ENCODE peak calls at places on chromosome 13, in four cellular contexts. O is IMR-90, S is H9, G is neuronal stem cell. E is an unnamed sample.

GRCh38 chr13:101115762-101116161 is 300.5 kb downstream of the NALCN start:
- DNase-seq in S (peak), G (no peak), O (no peak), E (peak)

GRCh38 chr13:33639640-33640080 is 178.3 kb upstream of the RFC3 start:
- DNase-seq in O (no peak), S (no peak), G (no peak), E (no peak)

GRCh38 chr13:112657850-112658445 is 31.9 kb upstream of the ATP11A start:
- DNase-seq in S (peak), G (no peak), O (peak), E (peak)

GRCh38 chr13:22017226-22017625 is 346.4 kb downstream of the FGF9 start:
- DNase-seq in O (no peak), G (no peak), S (no peak), E (no peak)

GRCh38 chr13:33940256-33940655 is 122.3 kb downstream of the RFC3 start:
- DNase-seq in O (no peak), S (no peak), G (no peak), E (no peak)

GRCh38 chr13:110330491-110331001 is 23.5 kb downstream of the COL4A2 start:
- DNase-seq in O (peak), S (no peak), G (no peak), E (no peak)

GRCh38 chr13:42996584-42996983 is 4.5 kb upstream of the EPSTI1 start:
- DNase-seq in O (peak), S (no peak), G (no peak), E (no peak)

GRCh38 chr13:92549275-92549674 is 677.3 kb upstream of the GPC6 start:
- DNase-seq in G (no peak), S (no peak), O (no peak), E (no peak)

GRCh38 chr13:110559429-110559943 is 2.0 kb downstream of the RAB20 start:
- DNase-seq in O (peak), S (no peak), G (no peak), E (no peak)

GRCh38 chr13:97191615-97192014 is 30.5 kb upstream of the MBNL2 start:
- DNase-seq in O (no peak), S (no peak), G (no peak), E (no peak)

GRCh38 chr13:35475131-35475959 is 1.1 kb downstream of the MAB21L1 start:
- DNase-seq in O (peak), S (peak), G (peak), E (peak)

GRCh38 chr13:40613192-40613818 is 53.1 kb downstream of the FOXO1 start:
- DNase-seq in S (no peak), O (no peak), G (no peak), E (no peak)

GRCh38 chr13:25901460-25902376 is 150.1 kb downstream of the SHISA2 start:
- DNase-seq in O (peak), G (no peak), S (no peak), E (peak)

GRCh38 chr13:38570706-38571105 is 116.2 kb upstream of the FREM2 start:
- DNase-seq in G (no peak), O (no peak), S (no peak), E (no peak)

GRCh38 chr13:24671367-24672117 is 8.7 kb upstream of the ATP12A start:
- DNase-seq in S (peak), O (peak), G (peak), E (peak)

GRCh38 chr13:91145806-91146205 is 201.7 kb upstream of the MIR17HG start:
- DNase-seq in G (no peak), O (no peak), S (no peak), E (no peak)

GRCh38 chr13:21579754-21580316 is 24.1 kb downstream of the MICU2 start:
- DNase-seq in S (no peak), O (no peak), G (no peak), E (no peak)

GRCh38 chr13:94708031-94708571 is 4.2 kb downstream of the SOX21 start:
- DNase-seq in S (peak), O (no peak), G (peak), E (peak)

GRCh38 chr13:71525004-71525403 is 342.0 kb downstream of the DACH1 start:
- DNase-seq in G (no peak), S (no peak), O (no peak), E (no peak)

GRCh38 chr13:98172570-98173405 is 4.3 kb downstream of the RNF113B start:
- DNase-seq in G (no peak), S (no peak), O (peak), E (no peak)

GRCh38 chr13:109922518-109922917 is 136.1 kb upstream of the IRS2 start:
- DNase-seq in O (peak), S (no peak), G (no peak), E (no peak)

GRCh38 chr13:27295096-27295495 is 24.5 kb downstream of the RASL11A start:
- DNase-seq in S (no peak), G (no peak), O (no peak), E (no peak)

GRCh38 chr13:73718248-73718647 is 416.0 kb downstream of the KLF12 start:
- DNase-seq in S (peak), G (no peak), O (no peak), E (no peak)

GRCh38 chr13:75485286-75486062 is 3.5 kb upstream of the TBC1D4 start:
- DNase-seq in O (peak), G (no peak), S (no peak), E (peak)

GRCh38 chr13:30276178-30276577 is 31.2 kb downstream of the KATNAL1 start:
- DNase-seq in G (no peak), O (no peak), S (no peak), E (no peak)

GRCh38 chr13:109182777-109183465 is 553.5 kb downstream of the MYO16 start:
- DNase-seq in G (no peak), S (peak), O (peak), E (peak)

GRCh38 chr13:104357672-104358314 is 1291.6 kb upstream of the SLC10A2 start:
- DNase-seq in O (no peak), S (no peak), G (no peak), E (no peak)

GRCh38 chr13:67416047-67416925 is 186.2 kb upstream of the PCDH9 start:
- DNase-seq in S (peak), G (peak), O (peak), E (peak)

GRCh38 chr13:34351134-34351533 is 533.2 kb downstream of the RFC3 start:
- DNase-seq in G (no peak), O (no peak), S (no peak), E (no peak)

GRCh38 chr13:106274551-106275208 is 260.8 kb downstream of the EFNB2 start:
- DNase-seq in S (no peak), G (no peak), O (no peak), E (no peak)

GRCh38 chr13:37009692-37010091 is 9.1 kb downstream of the EXOSC8 start:
- DNase-seq in G (no peak), S (no peak), O (no peak), E (no peak)

GRCh38 chr13:39506559-39507390 is 96.2 kb downstream of the LHFPL6 start:
- DNase-seq in S (no peak), G (no peak), O (peak), E (peak)

GRCh38 chr13:48446454-48446853 is 33.5 kb upstream of the LPAR6 start:
- DNase-seq in G (no peak), O (peak), S (no peak), E (no peak)

GRCh38 chr13:87244256-87244870 is 426.8 kb upstream of the SLITRK5 start:
- DNase-seq in O (no peak), G (no peak), S (no peak), E (peak)

GRCh38 chr13:89628567-89628966 is 1718.9 kb upstream of the MIR17HG start:
- DNase-seq in O (no peak), G (no peak), S (no peak), E (no peak)

GRCh38 chr13:23399254-23399796 is 34.2 kb downstream of the SACS start:
- DNase-seq in O (no peak), S (peak), G (no peak), E (peak)
- H3K18ac ChIP-seq in O (no peak), S (no peak), G (no peak), E (no peak)

GRCh38 chr13:100110269-100110668 is 21.4 kb downstream of the PCCA start:
- DNase-seq in S (no peak), O (no peak), G (no peak), E (no peak)
- H3K9ac ChIP-seq in S (no peak), O (no peak), G (no peak), E (no peak)

GRCh38 chr13:32139251-32139650 is 107.7 kb downstream of the FRY start:
- DNase-seq in S (no peak), O (no peak), G (no peak), E (no peak)
- H3K23ac ChIP-seq in S (no peak), O (no peak), G (no peak), E (no peak)

GRCh38 chr13:99982021-99982740 is 597 bp downstream of the ZIC2 start:
- DNase-seq in S (no peak), O (no peak), G (no peak), E (peak)
- H3K18ac ChIP-seq in S (no peak), O (no peak), G (peak), E (peak)

GRCh38 chr13:46575321-46575721 is 22.4 kb downstream of the LRCH1 start:
- DNase-seq in O (peak), S (no peak), G (no peak), E (no peak)
- H3K9ac ChIP-seq in O (no peak), S (no peak), G (no peak), E (no peak)

GRCh38 chr13:96130818-96131217 is 40.9 kb downstream of the HS6ST3 start:
- DNase-seq in S (no peak), O (no peak), G (no peak), E (peak)
- H3K23ac ChIP-seq in S (no peak), O (no peak), G (no peak), E (no peak)

E was measured in mesendoderm.